ENCODE peak calls at places on chromosomes 1 and 21, in nine cellular contexts. S is ACHN; V is AG08395; M is neural crest cell; Z is kidney epithelial cell; B is activated CD4-positive, alpha-beta T cell treated with anti-CD3 and anti-CD28 coated beads, Interleukin-2, amount 50 U/mL, for 1 hour; R is SJCRH30; O is NCI-H146; Q is EL. E is an unnamed sample.

GRCh38 chr21:28903448-28903847 is 89.2 kb downstream of the LTN1 start:
- DNase-seq in M (no peak), O (no peak), S (no peak), Z (no peak), V (no peak), R (no peak), Q (no peak), B (no peak), E (no peak)

GRCh38 chr1:36223373-36223995 is 759 bp upstream of the THRAP3 start:
- DNase-seq in Z (no peak), S (peak; percentile 42), R (peak; percentile 58), V (peak; percentile 48), Q (peak; percentile 56), M (no peak), O (peak; percentile 5), B (peak; percentile 8), E (peak; percentile 76)

GRCh38 chr1:10283318-10283984 is 73.1 kb downstream of the KIF1B start:
- DNase-seq in Z (no peak), B (no peak), Q (no peak), R (no peak), V (no peak), S (no peak), M (no peak), O (no peak), E (peak; percentile 36)

GRCh38 chr1:88079036-88079435 is 605.0 kb upstream of the PKN2 start:
- DNase-seq in O (no peak), Q (peak; percentile 4), S (peak; percentile 12), R (peak; percentile 46), Z (no peak), B (no peak), M (peak; percentile 16), V (no peak), E (peak; percentile 6)

GRCh38 chr21:35005825-35006224 is 43.3 kb downstream of the RUNX1 start:
- DNase-seq in Q (no peak), V (no peak), M (no peak), Z (no peak), S (no peak), R (no peak), B (no peak), O (no peak), E (no peak)

GRCh38 chr1:212633144-212633543 is 24.6 kb downstream of the ATF3 start:
- DNase-seq in Z (no peak), S (no peak), V (no peak), Q (no peak), B (no peak), M (no peak), O (peak; percentile 33), R (no peak), E (no peak)

GRCh38 chr1:85374160-85374559 is 90.8 kb downstream of the DDAH1 start:
- DNase-seq in B (no peak), Q (peak; percentile 85), M (no peak), O (no peak), V (peak; percentile 84), R (no peak), S (peak; percentile 56), Z (peak; percentile 61), E (peak; percentile 94)

GRCh38 chr1:83918688-83919285 is 80.1 kb downstream of the TTLL7 start:
- DNase-seq in O (no peak), R (no peak), M (no peak), Q (no peak), Z (no peak), B (no peak), S (no peak), V (no peak), E (no peak)

GRCh38 chr1:183697814-183698590 is 44.9 kb upstream of the APOBEC4 start:
- DNase-seq in M (no peak), V (no peak), Z (no peak), O (no peak), B (no peak), S (peak; percentile 4), Q (no peak), R (no peak), E (no peak)